ENCODE peak calls at places on chromosomes 16 and 17, in nine cellular contexts. R, Y, G, A, K, P, I, J and X are unnamed samples.

GRCh38 chr16:3065069-3065741 is at the start of gene IL32:
- DNase-seq in R (peak), Y (peak), G (no peak), A (peak), K (peak), P (peak), I (peak), J (peak), X (peak)

GRCh38 chr16:12459401-12459791 is 344.3 kb downstream of the CPPED1 start:
- DNase-seq in R (no peak), Y (no peak), G (no peak), A (peak), K (peak), P (no peak), I (no peak), J (no peak), X (no peak)

GRCh38 chr17:78940708-78941107 is 15.5 kb upstream of the TIMP2 start:
- DNase-seq in R (no peak), Y (no peak), G (no peak), A (no peak), K (no peak), P (peak), I (peak), J (peak), X (no peak)

GRCh38 chr17:55420776-55421178 is 858 bp downstream of the MMD start:
- DNase-seq in R (no peak), Y (peak), G (peak), A (peak), K (peak), P (no peak), I (no peak), J (peak), X (peak)

GRCh38 chr16:78647019-78647418 is 547.6 kb downstream of the WWOX start:
- DNase-seq in R (no peak), Y (no peak), G (no peak), A (no peak), K (no peak), P (no peak), I (no peak), J (no peak), X (no peak)

GRCh38 chr17:45742251-45742650 is 41.9 kb upstream of the CRHR1 start:
- DNase-seq in R (no peak), Y (no peak), G (no peak), A (no peak), K (no peak), P (no peak), I (no peak), J (no peak), X (no peak)

GRCh38 chr16:49362230-49362629 is 11.4 kb upstream of the C16orf78 start:
- DNase-seq in R (no peak), Y (no peak), G (no peak), A (peak), K (no peak), P (no peak), I (no peak), J (no peak), X (no peak)

GRCh38 chr17:8537734-8538133 is 92.8 kb downstream of the MYH10 start:
- DNase-seq in R (no peak), Y (no peak), G (no peak), A (no peak), K (no peak), P (no peak), I (no peak), J (no peak), X (no peak)

GRCh38 chr16:80691111-80691761 is 113.2 kb downstream of the CDYL2 start:
- DNase-seq in R (no peak), Y (no peak), G (no peak), A (no peak), K (no peak), P (no peak), I (peak), J (peak), X (no peak)

GRCh38 chr16:61836804-61837398 is 199.3 kb downstream of the CDH8 start:
- DNase-seq in R (no peak), Y (no peak), G (no peak), A (no peak), K (no peak), P (peak), I (no peak), J (no peak), X (no peak)

GRCh38 chr16:24734382-24734781 is 4.9 kb downstream of the TNRC6A start:
- DNase-seq in R (no peak), Y (no peak), G (no peak), A (no peak), K (no peak), P (no peak), I (peak), J (no peak), X (no peak)

GRCh38 chr16:29729116-29729521 is 16.7 kb downstream of the C16orf54 start:
- DNase-seq in R (no peak), Y (peak), G (no peak), A (no peak), K (no peak), P (peak), I (peak), J (peak), X (peak)

GRCh38 chr16:81266680-81267095 is 28.2 kb downstream of the BCO1 start:
- DNase-seq in R (no peak), Y (peak), G (no peak), A (no peak), K (no peak), P (no peak), I (no peak), J (peak), X (peak)

GRCh38 chr16:84475643-84476240 is 28.7 kb downstream of the MEAK7 start:
- DNase-seq in R (no peak), Y (no peak), G (no peak), A (no peak), K (no peak), P (no peak), I (peak), J (peak), X (no peak)

GRCh38 chr17:72005332-72006163 is 115.3 kb upstream of the SOX9 start:
- DNase-seq in R (no peak), Y (no peak), G (no peak), A (no peak), K (no peak), P (no peak), I (no peak), J (no peak), X (no peak)

GRCh38 chr16:67613808-67614207 is 31.1 kb upstream of the CARMIL2 start:
- DNase-seq in R (no peak), Y (no peak), G (no peak), A (no peak), K (no peak), P (no peak), I (no peak), J (peak), X (no peak)

GRCh38 chr16:20393801-20394637 is 10.5 kb downstream of the PDILT start:
- DNase-seq in R (no peak), Y (no peak), G (no peak), A (no peak), K (no peak), P (no peak), I (no peak), J (no peak), X (no peak)

GRCh38 chr17:2053380-2054261 is 1.3 kb upstream of the HIC1 start:
- DNase-seq in R (peak), Y (peak), G (no peak), A (peak), K (peak), P (no peak), I (peak), J (peak), X (no peak)

GRCh38 chr17:63402808-63403207 is 43.3 kb downstream of the CYB561 start:
- DNase-seq in R (no peak), Y (no peak), G (no peak), A (no peak), K (no peak), P (peak), I (peak), J (no peak), X (no peak)

GRCh38 chr17:55783684-55784245 is 32.9 kb downstream of the PCTP start:
- DNase-seq in R (peak), Y (peak), G (no peak), A (peak), K (no peak), P (no peak), I (no peak), J (no peak), X (peak)

GRCh38 chr16:5928476-5929055 is 831.0 kb upstream of the EEF2KMT start:
- DNase-seq in R (no peak), Y (no peak), G (no peak), A (no peak), K (no peak), P (no peak), I (no peak), J (no peak), X (no peak)

DNA sequence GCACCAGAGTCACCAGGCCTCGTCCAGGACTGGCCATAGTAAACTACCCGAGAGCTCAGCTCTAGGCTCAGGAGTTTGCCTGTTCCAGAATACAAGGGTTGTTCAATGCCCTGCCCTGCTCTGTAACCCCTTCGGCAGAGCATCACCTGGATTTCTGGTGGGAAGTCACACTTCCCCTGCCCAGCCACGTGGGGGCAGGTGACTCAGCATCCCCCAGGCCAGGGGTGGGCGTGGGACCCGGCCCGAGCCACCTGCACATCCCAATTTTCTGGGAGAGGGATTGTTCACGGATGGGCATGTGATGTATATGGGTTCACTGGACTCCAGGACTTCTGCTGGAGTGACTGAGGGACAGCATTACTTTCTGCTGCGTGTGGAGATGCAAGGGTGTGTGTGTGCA is 25.8 kb downstream of the COX4I1 start:
- DNase-seq in R (no peak), Y (no peak), G (no peak), A (no peak), K (no peak), P (no peak), I (no peak), J (no peak), X (no peak)
- TF ChIP-seq CTCF in R (no peak), Y (no peak), G (no peak), A (no peak), K (no peak), P (peak), I (no peak), J (peak), X (no peak)

GRCh38 chr16:18953535-18953934 is 27.3 kb upstream of the SMG1 start:
- DNase-seq in R (no peak), Y (no peak), G (no peak), A (no peak), K (no peak), P (no peak), I (no peak), J (no peak), X (no peak)

DNA sequence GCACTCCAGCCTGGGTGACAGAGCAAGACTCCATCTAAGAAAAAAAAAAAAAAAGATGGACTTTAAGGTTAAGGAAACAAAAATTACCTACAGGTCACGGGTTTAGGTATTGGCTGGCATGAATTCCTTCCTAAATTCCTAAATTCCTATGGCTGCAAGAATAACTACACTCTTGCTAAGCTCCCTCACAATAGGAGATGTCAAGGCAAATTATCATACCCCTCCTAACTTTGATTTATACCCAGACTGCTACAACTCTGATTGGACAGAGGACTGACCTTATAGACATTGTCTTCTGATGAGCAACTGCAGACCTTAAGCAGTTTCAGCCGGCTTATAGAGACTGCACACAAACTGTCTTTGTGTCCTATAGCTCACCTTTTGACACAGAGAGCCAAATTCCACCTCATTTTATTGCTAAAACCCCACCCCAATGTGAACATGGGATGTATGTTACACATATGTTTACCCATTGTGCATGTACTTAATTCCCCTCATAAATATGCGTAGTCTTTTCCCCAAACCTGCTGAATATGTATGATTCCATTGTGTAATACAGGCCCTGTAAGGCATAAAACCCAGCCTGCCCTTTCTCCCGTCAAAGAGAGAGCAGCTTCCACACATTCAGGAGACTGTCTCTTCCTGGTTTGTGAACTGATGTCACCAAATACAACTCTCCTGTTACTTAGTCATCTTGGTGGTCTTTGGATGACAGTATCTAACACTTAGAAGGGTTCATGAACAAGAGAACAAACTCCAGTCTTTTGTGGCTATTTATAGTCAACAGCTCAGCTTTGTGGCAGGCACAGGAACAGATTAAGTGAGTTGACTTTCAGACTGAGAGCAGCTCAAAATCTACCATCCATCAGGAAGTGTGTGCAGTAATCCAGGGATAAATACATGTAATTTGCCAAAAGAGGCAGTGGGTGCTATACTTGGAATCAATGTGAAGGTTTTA is 24.8 kb upstream of the TMC7 start:
- DNase-seq in R (no peak), Y (peak), G (no peak), A (no peak), K (no peak), P (no peak), I (peak), J (no peak), X (peak)
- H3K27ac ChIP-seq in R (no peak), Y (peak), G (no peak), A (peak), K (no peak), P (no peak), I (no peak), J (no peak), X (peak)

GRCh38 chr17:31598388-31598760 is 206.9 kb downstream of the RAB11FIP4 start:
- DNase-seq in R (no peak), Y (no peak), G (no peak), A (no peak), K (no peak), P (no peak), I (no peak), J (no peak), X (no peak)

GRCh38 chr17:31595666-31596381 is 204.3 kb downstream of the RAB11FIP4 start:
- DNase-seq in R (no peak), Y (peak), G (no peak), A (peak), K (no peak), P (no peak), I (no peak), J (peak), X (peak)

GRCh38 chr17:31596382-31597323 is 205.2 kb downstream of the RAB11FIP4 start:
- DNase-seq in R (no peak), Y (peak), G (peak), A (peak), K (peak), P (peak), I (peak), J (peak), X (peak)

GRCh38 chr17:31598921-31599571 is 207.6 kb downstream of the RAB11FIP4 start:
- DNase-seq in R (no peak), Y (peak), G (no peak), A (no peak), K (no peak), P (no peak), I (no peak), J (peak), X (no peak)

DNA sequence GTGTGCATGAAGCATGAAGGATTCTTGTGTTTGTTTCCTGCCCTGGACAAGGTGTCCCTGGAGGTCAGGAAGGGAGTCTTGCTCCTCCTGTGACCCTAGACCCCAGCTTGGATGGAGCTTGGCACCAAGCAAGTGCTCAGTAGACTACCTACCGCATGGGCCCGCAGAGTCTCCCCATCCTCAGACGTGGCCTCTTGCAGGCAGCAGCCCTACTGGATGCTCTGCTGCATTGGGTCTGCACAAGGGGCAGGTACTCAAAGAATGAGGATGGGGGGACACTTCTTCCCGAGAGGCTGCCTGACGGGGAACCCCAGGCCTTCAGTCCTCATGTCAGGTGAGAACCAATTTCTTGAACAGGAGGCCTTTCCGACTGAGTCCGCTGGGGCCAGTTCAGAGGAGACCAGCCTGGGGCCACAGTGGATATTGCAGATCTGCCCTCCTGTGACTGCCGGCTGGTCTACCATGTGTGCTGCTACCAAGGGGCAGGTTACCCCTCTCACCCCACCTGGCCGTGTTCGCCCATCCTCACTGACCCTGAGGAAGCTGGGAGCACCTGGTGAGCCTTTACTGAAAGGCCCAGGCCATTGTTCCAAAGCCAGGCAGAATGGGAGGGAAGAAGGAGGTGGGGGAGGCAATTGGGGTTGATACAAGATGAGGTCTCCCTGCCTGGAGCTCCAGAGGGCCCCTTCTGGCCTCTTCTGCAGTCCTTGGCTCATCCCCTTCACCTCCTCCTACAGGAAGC is 206.3 kb downstream of the RAB11FIP4 start:
- DNase-seq in R (no peak), Y (no peak), G (no peak), A (peak), K (no peak), P (no peak), I (no peak), J (no peak), X (no peak)
- TF ChIP-seq CTCF in R (no peak), Y (no peak), G (no peak), A (no peak), K (no peak), P (no peak), I (no peak), J (no peak), X (no peak)

GRCh38 chr16:56946767-56947603 is 14.8 kb upstream of the CETP start:
- DNase-seq in R (peak), Y (no peak), G (no peak), A (no peak), K (no peak), P (no peak), I (no peak), J (no peak), X (no peak)
- H3K27ac ChIP-seq in R (peak), Y (no peak), G (peak), A (peak), K (no peak), P (no peak), I (no peak), J (no peak), X (peak)

DNA sequence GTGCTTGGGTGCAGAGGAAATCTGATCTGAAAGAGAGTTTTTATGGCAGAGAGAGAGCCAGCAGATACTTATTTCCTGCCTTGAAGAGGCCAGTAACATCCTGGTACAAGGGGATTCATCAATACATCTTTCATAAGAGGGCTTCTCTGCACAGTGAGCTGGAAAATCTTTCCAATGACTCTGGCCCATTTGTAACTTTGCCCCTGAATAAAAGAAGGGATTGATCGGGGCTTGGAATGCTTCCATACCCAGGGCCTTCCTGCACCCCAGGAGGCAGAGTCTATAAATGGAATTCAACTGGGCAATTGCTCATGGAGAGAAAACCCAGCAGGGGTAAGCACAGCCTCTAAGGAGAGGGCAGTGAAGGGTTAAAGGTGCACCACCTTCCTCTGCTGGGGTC is 163.3 kb downstream of the XYLT1 start:
- DNase-seq in R (no peak), Y (no peak), G (no peak), A (no peak), K (no peak), P (no peak), I (no peak), J (no peak), X (no peak)
- TF ChIP-seq CTCF in R (no peak), Y (no peak), G (no peak), A (no peak), K (no peak), P (no peak), I (no peak), J (no peak), X (no peak)